ENCODE peak calls at places on chromosomes 16 and 17, in eight cellular contexts. F, Q, X, K, V, M, I and H are unnamed samples.

GRCh38 chr16:47018223-47018891 is 44.9 kb upstream of the DNAJA2 start:
- DNase-seq in F (peak), Q (no peak), X (no peak), K (peak), V (peak), M (no peak), I (peak), H (no peak)

GRCh38 chr17:17780941-17781590 is 55.7 kb downstream of the SREBF1 start:
- DNase-seq in F (peak), Q (no peak), X (peak), K (no peak), V (no peak), M (no peak), I (peak), H (no peak)

GRCh38 chr17:16942141-16943031 is 29.5 kb downstream of the TNFRSF13B start:
- DNase-seq in F (no peak), Q (no peak), X (no peak), K (no peak), V (no peak), M (no peak), I (no peak), H (peak)

GRCh38 chr17:82283208-82283749 is 9.8 kb upstream of the CSNK1D start:
- DNase-seq in F (no peak), Q (no peak), X (no peak), K (no peak), V (peak), M (no peak), I (no peak), H (no peak)

GRCh38 chr16:87550510-87550961 is 51.8 kb upstream of the JPH3 start:
- DNase-seq in F (peak), Q (no peak), X (peak), K (peak), V (peak), M (no peak), I (peak), H (peak)

GRCh38 chr16:17529982-17530760 is 59.4 kb upstream of the XYLT1 start:
- DNase-seq in F (no peak), Q (no peak), X (no peak), K (peak), V (no peak), M (no peak), I (no peak), H (no peak)

GRCh38 chr16:72198021-72198420 is 26.1 kb upstream of the PMFBP1 start:
- DNase-seq in F (no peak), Q (no peak), X (peak), K (no peak), V (peak), M (no peak), I (no peak), H (no peak)

GRCh38 chr16:87580855-87581261 is 21.4 kb upstream of the JPH3 start:
- DNase-seq in F (no peak), Q (no peak), X (no peak), K (no peak), V (no peak), M (no peak), I (no peak), H (no peak)

GRCh38 chr17:65013613-65014391 is 42.7 kb downstream of the GNA13 start:
- DNase-seq in F (no peak), Q (no peak), X (no peak), K (peak), V (peak), M (no peak), I (no peak), H (no peak)

GRCh38 chr17:34081269-34081668 is 173.8 kb upstream of the CCL2 start:
- DNase-seq in F (no peak), Q (no peak), X (no peak), K (no peak), V (peak), M (no peak), I (peak), H (no peak)

GRCh38 chr17:6350806-6351205 is 84.1 kb downstream of the AIPL1 start:
- DNase-seq in F (no peak), Q (no peak), X (no peak), K (no peak), V (no peak), M (no peak), I (no peak), H (no peak)

GRCh38 chr16:424623-425081 is 797 bp upstream of the RAB11FIP3 start:
- DNase-seq in F (peak), Q (no peak), X (peak), K (no peak), V (peak), M (no peak), I (no peak), H (no peak)

GRCh38 chr17:76887809-76888208 is 19.6 kb downstream of the MGAT5B start:
- DNase-seq in F (no peak), Q (no peak), X (no peak), K (no peak), V (no peak), M (no peak), I (no peak), H (no peak)

GRCh38 chr17:64641499-64641898 is 20.6 kb downstream of the SMURF2 start:
- DNase-seq in F (no peak), Q (no peak), X (no peak), K (no peak), V (peak), M (no peak), I (no peak), H (no peak)

GRCh38 chr16:20383106-20384029 is 21.2 kb downstream of the PDILT start:
- DNase-seq in F (peak), Q (peak), X (peak), K (peak), V (peak), M (peak), I (peak), H (no peak)

GRCh38 chr16:12344577-12345343 is 368.2 kb downstream of the SNX29 start:
- DNase-seq in F (no peak), Q (no peak), X (no peak), K (no peak), V (no peak), M (no peak), I (no peak), H (no peak)

GRCh38 chr17:6110592-6110991 is 40.4 kb downstream of the WSCD1 start:
- DNase-seq in F (peak), Q (no peak), X (no peak), K (no peak), V (no peak), M (no peak), I (no peak), H (no peak)

GRCh38 chr17:32111141-32111771 is 31.0 kb upstream of the RHOT1 start:
- DNase-seq in F (peak), Q (no peak), X (peak), K (peak), V (peak), M (peak), I (peak), H (no peak)

GRCh38 chr16:10466861-10467260 is 81.0 kb downstream of the ATF7IP2 start:
- DNase-seq in F (no peak), Q (no peak), X (no peak), K (no peak), V (no peak), M (no peak), I (no peak), H (no peak)

GRCh38 chr17:41734139-41734948 is at the start of gene HAP1:
- DNase-seq in F (no peak), Q (peak), X (peak), K (peak), V (peak), M (no peak), I (peak), H (peak)

GRCh38 chr17:3008336-3009279 is 54.8 kb downstream of the OR1D5 start:
- DNase-seq in F (no peak), Q (no peak), X (no peak), K (no peak), V (no peak), M (no peak), I (no peak), H (no peak)
- H3K27ac ChIP-seq in F (no peak), Q (no peak), X (no peak), K (no peak), V (no peak), M (no peak), I (no peak), H (no peak)

GRCh38 chr17:35988164-35988563 is 1.6 kb upstream of the CCL14 start:
- DNase-seq in F (no peak), Q (no peak), X (no peak), K (no peak), V (no peak), M (no peak), I (no peak), H (no peak)

GRCh38 chr17:35986643-35987042 is at the start of gene CCL14:
- DNase-seq in F (no peak), Q (no peak), X (no peak), K (no peak), V (no peak), M (no peak), I (no peak), H (no peak)

GRCh38 chr17:35991075-35991474 is 4.5 kb upstream of the CCL14 start:
- DNase-seq in F (no peak), Q (no peak), X (no peak), K (no peak), V (no peak), M (no peak), I (no peak), H (no peak)
- H3K27ac ChIP-seq in F (no peak), Q (no peak), X (no peak), K (no peak), V (no peak), M (no peak), I (no peak), H (no peak)

GRCh38 chr16:15547768-15548096 is 95.2 kb downstream of the MARF1 start:
- DNase-seq in F (no peak), Q (no peak), X (no peak), K (no peak), V (no peak), M (no peak), I (no peak), H (no peak)

GRCh38 chr16:15542261-15542660 is 100.7 kb downstream of the MARF1 start:
- DNase-seq in F (no peak), Q (no peak), X (no peak), K (no peak), V (no peak), M (no peak), I (no peak), H (no peak)

GRCh38 chr16:15545544-15545943 is 97.4 kb downstream of the MARF1 start:
- DNase-seq in F (no peak), Q (no peak), X (no peak), K (no peak), V (no peak), M (no peak), I (no peak), H (no peak)

GRCh38 chr16:15542734-15543347 is 100.1 kb downstream of the MARF1 start:
- DNase-seq in F (no peak), Q (no peak), X (no peak), K (no peak), V (no peak), M (no peak), I (no peak), H (no peak)

GRCh38 chr16:15544405-15544804 is 98.5 kb downstream of the MARF1 start:
- DNase-seq in F (no peak), Q (no peak), X (no peak), K (no peak), V (no peak), M (no peak), I (no peak), H (no peak)
- H3K27ac ChIP-seq in F (no peak), Q (no peak), X (no peak), K (no peak), V (no peak), M (no peak), I (no peak), H (no peak)

GRCh38 chr17:10790491-10791401 is 13.2 kb downstream of the TMEM238L start:
- DNase-seq in F (no peak), Q (no peak), X (no peak), K (no peak), V (peak), M (no peak), I (no peak), H (no peak)
- H3K27ac ChIP-seq in F (peak), Q (no peak), X (peak), K (no peak), V (no peak), M (no peak), I (no peak), H (no peak)

DNA sequence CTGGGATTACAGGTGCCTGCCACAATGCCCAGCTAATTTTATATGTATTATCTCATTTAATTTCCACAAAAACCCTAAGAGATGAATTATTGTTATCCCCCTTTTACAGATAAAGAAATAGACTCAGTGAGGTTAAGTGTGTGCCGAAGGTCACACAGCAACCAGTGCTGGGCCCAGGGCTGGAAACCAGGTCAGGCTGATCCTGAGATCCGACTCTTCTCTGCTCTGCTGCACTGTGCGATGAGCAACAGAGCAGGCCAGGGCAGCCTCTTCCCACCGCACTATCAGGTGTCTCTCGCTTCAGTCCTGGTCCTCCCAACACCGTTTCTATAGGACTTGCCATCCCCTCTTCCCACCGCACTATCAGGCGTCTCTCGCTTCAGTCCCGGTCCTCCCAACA is 24.8 kb downstream of the GINS3 start:
- DNase-seq in F (no peak), Q (no peak), X (no peak), K (no peak), V (no peak), M (no peak), I (no peak), H (peak)
- H3K27ac ChIP-seq in F (no peak), Q (no peak), X (peak), K (no peak), V (no peak), M (no peak), I (no peak), H (no peak)

GRCh38 chr17:2237960-2238359 is 65.6 kb downstream of the SMG6 start:
- DNase-seq in F (no peak), Q (no peak), X (no peak), K (no peak), V (no peak), M (no peak), I (no peak), H (no peak)
- H3K27ac ChIP-seq in F (peak), Q (no peak), X (no peak), K (no peak), V (peak), M (peak), I (no peak), H (peak)

GRCh38 chr17:47829870-47830269 is 1.5 kb downstream of the MRPL10 start:
- DNase-seq in F (no peak), Q (no peak), X (no peak), K (peak), V (no peak), M (no peak), I (no peak), H (no peak)
- H3K27ac ChIP-seq in F (no peak), Q (no peak), X (no peak), K (peak), V (no peak), M (no peak), I (no peak), H (peak)

DNA sequence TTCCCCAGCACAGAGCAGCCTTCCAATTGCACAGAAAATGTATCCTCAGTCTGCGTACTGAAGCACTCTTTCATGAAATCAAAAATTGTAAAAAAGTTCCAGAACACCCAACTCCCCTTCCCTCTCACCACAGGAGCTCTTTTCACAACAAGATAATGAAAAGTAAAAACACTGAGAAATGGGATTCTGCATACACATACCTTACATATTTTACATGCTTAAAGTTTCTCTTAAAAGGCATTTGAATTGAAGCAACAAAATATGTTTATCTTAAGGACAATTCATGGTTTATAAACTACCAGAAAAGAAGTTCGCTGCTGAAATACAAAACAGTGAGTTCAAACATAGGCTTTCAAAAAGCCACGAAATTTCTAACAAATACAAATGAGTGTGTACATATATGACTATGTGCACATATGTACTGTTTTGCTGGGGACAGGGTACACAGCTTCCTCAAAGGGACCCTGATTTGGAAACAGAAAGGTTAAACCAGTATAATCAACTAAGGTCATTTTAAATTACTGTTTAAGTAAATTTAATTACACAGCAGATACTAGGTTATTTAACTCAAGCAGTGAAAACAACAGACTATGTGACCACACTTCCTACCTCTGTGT is 33.8 kb downstream of the COG1 start:
- DNase-seq in F (no peak), Q (no peak), X (no peak), K (peak), V (no peak), M (no peak), I (no peak), H (no peak)
- H3K27ac ChIP-seq in F (no peak), Q (no peak), X (no peak), K (peak), V (no peak), M (no peak), I (peak), H (no peak)